ENCODE peak calls at places on chromosomes 16 and 17, in six cellular contexts. M is CD8-positive, alpha-beta T cell; Q is endothelial cell of umbilical vein; K is activated CD4-positive, alpha-beta T cell treated with anti-CD3 and anti-CD28 coated beads, Interleukin-2, amount 50 U/mL, for 48 hours; R is stimulated activated CD4-positive, alpha-beta T cell treated with anti-CD3 and anti-CD28 coated beads, Interleukin-12 subunit alpha, Interleukin-12 subunit beta, amount 100 ng/mL, for 4 hours; O is activated naive CD8-positive, alpha-beta T cell treated with anti-CD3 and anti-CD28 coated beads for 36 hours. A is an unnamed sample.
A peak's percentile ranks its signal among the peaks of the same experiment; 100 is the strongest.

GRCh38 chr17:48546924-48547838 is 2.3 kb upstream of the HOXB2 start:
- DNase-seq in M (no peak), O (no peak), Q (peak; percentile 61), K (no peak), R (no peak), A (peak; percentile 56)

GRCh38 chr17:1384881-1385280 is 15.1 kb downstream of the YWHAE start:
- DNase-seq in Q (no peak), K (no peak), M (no peak), R (no peak), O (no peak), A (peak; percentile 59)

GRCh38 chr17:62653002-62653830 is 25.7 kb downstream of the MRC2 start:
- DNase-seq in R (peak; percentile 85), M (peak; percentile 57), Q (peak; percentile 30), O (peak; percentile 96), K (peak; percentile 96), A (peak; percentile 46)

GRCh38 chr16:66376577-66377326 is 10.3 kb downstream of the CDH5 start:
- DNase-seq in K (no peak), M (no peak), Q (peak; percentile 83), O (no peak), R (no peak), A (no peak)

GRCh38 chr17:57257911-57258885 is 1.9 kb downstream of the MSI2 start:
- DNase-seq in M (no peak), R (no peak), K (no peak), Q (peak; percentile 33), O (no peak), A (peak; percentile 38)

GRCh38 chr17:79087428-79088143 is 13.0 kb downstream of the ENGASE start:
- DNase-seq in O (peak; percentile 65), M (peak; percentile 77), K (peak; percentile 80), R (peak; percentile 78), Q (peak; percentile 51), A (peak; percentile 61)

GRCh38 chr16:73214825-73215481 is 167.0 kb upstream of the ZFHX3 start:
- DNase-seq in R (no peak), O (no peak), Q (no peak), M (no peak), K (no peak), A (peak; percentile 85)

GRCh38 chr16:87384162-87384999 is 805 bp upstream of the FBXO31 start:
- DNase-seq in Q (no peak), K (no peak), R (no peak), O (peak; percentile 65), M (no peak), A (no peak)

GRCh38 chr16:67954421-67955196 is 10.7 kb upstream of the LCAT start:
- DNase-seq in O (no peak), R (no peak), K (no peak), M (no peak), Q (no peak), A (no peak)

GRCh38 chr17:39835038-39835786 is 28.9 kb downstream of the IKZF3 start:
- DNase-seq in K (no peak), M (no peak), R (no peak), Q (no peak), O (no peak), A (no peak)

GRCh38 chr16:17775061-17775460 is 304.3 kb upstream of the XYLT1 start:
- DNase-seq in M (no peak), Q (no peak), R (no peak), O (no peak), K (no peak), A (peak; percentile 26)

GRCh38 chr17:44220211-44221071 is 966 bp upstream of the UBTF start:
- DNase-seq in Q (peak; percentile 35), R (peak; percentile 57), K (peak; percentile 57), O (peak; percentile 65), M (peak; percentile 57), A (peak; percentile 59)

GRCh38 chr17:10063730-10064221 is 134.6 kb downstream of the GAS7 start:
- DNase-seq in M (no peak), Q (no peak), O (peak; percentile 20), R (no peak), K (no peak), A (peak; percentile 57)

GRCh38 chr17:68512247-68512966 is at the start of gene PRKAR1A:
- DNase-seq in R (peak; percentile 86), M (peak; percentile 95), K (peak; percentile 86), O (peak; percentile 92), Q (peak; percentile 95), A (peak; percentile 97)

GRCh38 chr17:71632328-71632727 is 488.5 kb upstream of the SOX9 start:
- DNase-seq in M (no peak), R (no peak), Q (no peak), K (no peak), O (no peak), A (peak; percentile 5)

GRCh38 chr17:8825802-8826201 is 26.6 kb upstream of the MFSD6L start:
- DNase-seq in K (no peak), R (no peak), M (no peak), O (no peak), Q (no peak), A (no peak)

GRCh38 chr16:31365131-31365865 is 10.3 kb downstream of the ITGAX start:
- DNase-seq in Q (no peak), R (no peak), M (no peak), O (no peak), K (no peak), A (no peak)

GRCh38 chr16:58197314-58198012 is 443 bp downstream of the CSNK2A2 start:
- DNase-seq in O (peak; percentile 30), Q (no peak), K (no peak), R (peak; percentile 3), M (no peak), A (no peak)

A was measured in cardiac fibroblast.